ENCODE peak calls at places on chromosomes 16 and 17, in six cellular contexts. One of them, this sample, is unnamed.

GRCh38 chr16:84986102-84986501 is 25.2 kb downstream of the ZDHHC7 start:
- DNase-seq in T-helper 2 cell: peak
- DNase-seq in osteocyte: no peak
- DNase-seq in effector CD4-positive, alpha-beta T cell: no peak
- DNase-seq in ACHN: no peak
- DNase-seq in omental fat pad: no peak
- DNase-seq in this sample: no peak

GRCh38 chr17:50850640-50851039 is 15.3 kb downstream of the WFIKKN2 start:
- DNase-seq in T-helper 2 cell: no peak
- DNase-seq in osteocyte: no peak
- DNase-seq in effector CD4-positive, alpha-beta T cell: no peak
- DNase-seq in ACHN: no peak
- DNase-seq in omental fat pad: no peak
- DNase-seq in this sample: no peak

GRCh38 chr16:85384831-85385462 is 228.2 kb upstream of the GSE1 start:
- DNase-seq in T-helper 2 cell: no peak
- DNase-seq in osteocyte: no peak
- DNase-seq in effector CD4-positive, alpha-beta T cell: no peak
- DNase-seq in ACHN: no peak
- DNase-seq in omental fat pad: no peak
- DNase-seq in this sample: no peak

GRCh38 chr16:87653234-87653633 is 50.9 kb downstream of the JPH3 start:
- DNase-seq in T-helper 2 cell: no peak
- DNase-seq in osteocyte: no peak
- DNase-seq in effector CD4-positive, alpha-beta T cell: no peak
- DNase-seq in ACHN: peak
- DNase-seq in omental fat pad: no peak
- DNase-seq in this sample: no peak

GRCh38 chr16:56657555-56658430 is at the start of gene MT1F:
- DNase-seq in T-helper 2 cell: peak
- DNase-seq in osteocyte: no peak
- DNase-seq in effector CD4-positive, alpha-beta T cell: peak
- DNase-seq in ACHN: peak
- DNase-seq in omental fat pad: peak
- DNase-seq in this sample: no peak

GRCh38 chr17:69141802-69142472 is at the start of gene ABCA6:
- DNase-seq in T-helper 2 cell: no peak
- DNase-seq in osteocyte: no peak
- DNase-seq in effector CD4-positive, alpha-beta T cell: no peak
- DNase-seq in ACHN: no peak
- DNase-seq in omental fat pad: no peak
- DNase-seq in this sample: no peak

GRCh38 chr17:81219476-81220180 is 3.1 kb downstream of the CEP131 start:
- DNase-seq in T-helper 2 cell: no peak
- DNase-seq in osteocyte: no peak
- DNase-seq in effector CD4-positive, alpha-beta T cell: no peak
- DNase-seq in ACHN: no peak
- DNase-seq in omental fat pad: no peak
- DNase-seq in this sample: no peak

GRCh38 chr16:31382485-31383161 is 10.5 kb upstream of the ITGAD start:
- DNase-seq in T-helper 2 cell: peak
- DNase-seq in osteocyte: no peak
- DNase-seq in effector CD4-positive, alpha-beta T cell: peak
- DNase-seq in ACHN: peak
- DNase-seq in omental fat pad: no peak
- DNase-seq in this sample: no peak

This sample was measured in type B pancreatic cell.